ENCODE peak calls at places on chromosomes 12 and 14, in eight cellular contexts. W, B, L, J, V, X, P and G are unnamed samples.

GRCh38 chr12:106289196-106289681 is 13.3 kb upstream of the TCP11L2 start:
- DNase-seq in W (no peak), B (no peak), L (no peak), J (no peak), V (no peak), X (no peak), P (no peak), G (no peak)

GRCh38 chr14:65102441-65103149 is at the start of gene MAX:
- DNase-seq in W (peak; percentile 96), B (peak; percentile 99), L (peak; percentile 99), J (peak; percentile 100), V (peak; percentile 99), X (peak; percentile 96), P (peak; percentile 99), G (peak; percentile 81)

GRCh38 chr14:29663281-29663801 is 264.3 kb downstream of the PRKD1 start:
- DNase-seq in W (peak; percentile 13), B (peak; percentile 90), L (no peak), J (no peak), V (no peak), X (no peak), P (no peak), G (no peak)

GRCh38 chr14:101980700-101981099 is 16.3 kb downstream of the DYNC1H1 start:
- DNase-seq in W (peak; percentile 63), B (no peak), L (no peak), J (no peak), V (peak; percentile 72), X (no peak), P (peak; percentile 90), G (no peak)

GRCh38 chr14:77882631-77883030 is 82.7 kb downstream of the ADCK1 start:
- DNase-seq in W (no peak), B (peak; percentile 34), L (no peak), J (no peak), V (peak; percentile 21), X (no peak), P (no peak), G (no peak)

GRCh38 chr12:56020437-56021189 is at the start of gene IKZF4:
- DNase-seq in W (peak; percentile 94), B (peak; percentile 89), L (peak; percentile 72), J (no peak), V (peak; percentile 67), X (no peak), P (no peak), G (peak; percentile 79)

GRCh38 chr12:68011882-68012207 is 22.6 kb downstream of the IFNG-AS1 start:
- DNase-seq in W (no peak), B (peak; percentile 34), L (no peak), J (no peak), V (no peak), X (no peak), P (no peak), G (no peak)

GRCh38 chr12:72610854-72611358 is 338.7 kb downstream of the TRHDE start:
- DNase-seq in W (no peak), B (peak; percentile 29), L (no peak), J (no peak), V (no peak), X (no peak), P (no peak), G (no peak)

GRCh38 chr14:105941226-105942166 is 415.1 kb downstream of the TMEM121 start:
- DNase-seq in W (no peak), B (no peak), L (no peak), J (no peak), V (no peak), X (no peak), P (no peak), G (no peak)

GRCh38 chr12:82414926-82415325 is 56.6 kb downstream of the METTL25 start:
- DNase-seq in W (no peak), B (no peak), L (no peak), J (no peak), V (no peak), X (no peak), P (peak; percentile 17), G (no peak)

GRCh38 chr12:131065279-131065678 is 111.6 kb downstream of the ADGRD1 start:
- DNase-seq in W (no peak), B (no peak), L (no peak), J (no peak), V (peak; percentile 33), X (no peak), P (no peak), G (no peak)

DNA sequence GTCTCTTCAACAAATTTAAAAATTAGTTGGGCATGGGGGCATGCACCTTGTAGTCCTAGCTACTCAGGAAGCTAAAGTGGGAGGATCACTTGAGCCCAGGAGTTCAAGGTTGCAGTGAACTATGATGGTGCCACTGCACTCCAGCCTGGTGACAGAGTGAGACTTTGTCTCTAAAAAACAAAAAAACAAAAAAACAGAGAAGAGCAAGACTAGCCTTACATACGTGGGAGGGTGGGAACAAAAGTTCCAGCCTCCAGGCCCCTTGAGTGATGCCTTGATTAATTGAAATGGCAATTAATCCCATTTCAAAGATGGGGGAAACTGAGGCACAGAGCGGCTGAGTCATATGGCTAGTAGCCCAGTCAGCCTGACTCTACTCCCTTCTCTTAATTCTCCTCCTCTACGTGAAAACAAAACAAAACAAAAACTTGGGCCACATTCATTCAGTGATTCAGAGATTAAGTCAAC is 3.3 kb upstream of the FAM222A start:
- DNase-seq in W (no peak), B (no peak), L (no peak), J (no peak), V (no peak), X (no peak), P (no peak), G (no peak)
- H3K27me3 ChIP-seq in W (no peaks in the 10 kb centered on the region), B (no peaks in the 10 kb centered on the region), L (no peaks in the 10 kb centered on the region), J (peaks cover 13% of the 10 kb centered on the region), V (no peaks in the 10 kb centered on the region), X (no peaks in the 10 kb centered on the region), P (peaks cover 21% of the 10 kb centered on the region), G (peaks cover 14% of the 10 kb centered on the region)

GRCh38 chr12:89840162-89840922 is 131.7 kb upstream of the ATP2B1 start:
- DNase-seq in W (no peak), B (no peak), L (no peak), J (no peak), V (no peak), X (no peak), P (no peak), G (peak; percentile 57)

GRCh38 chr12:89836026-89836425 is 127.4 kb upstream of the ATP2B1 start:
- DNase-seq in W (no peak), B (peak; percentile 45), L (no peak), J (no peak), V (no peak), X (no peak), P (no peak), G (no peak)

GRCh38 chr12:89844539-89844938 is 135.9 kb upstream of the ATP2B1 start:
- DNase-seq in W (no peak), B (no peak), L (no peak), J (no peak), V (no peak), X (no peak), P (no peak), G (no peak)

GRCh38 chr12:89838846-89839245 is 130.2 kb upstream of the ATP2B1 start:
- DNase-seq in W (no peak), B (no peak), L (no peak), J (no peak), V (no peak), X (no peak), P (no peak), G (no peak)

GRCh38 chr12:89839427-89839826 is 130.8 kb upstream of the ATP2B1 start:
- DNase-seq in W (no peak), B (no peak), L (no peak), J (no peak), V (no peak), X (no peak), P (no peak), G (no peak)
- H3K27me3 ChIP-seq in W (no peaks in the 10 kb centered on the region), B (no peaks in the 10 kb centered on the region), L (no peaks in the 10 kb centered on the region), J (no peaks in the 10 kb centered on the region), V (no peaks in the 10 kb centered on the region), X (no peaks in the 10 kb centered on the region), P (no peaks in the 10 kb centered on the region), G (no peaks in the 10 kb centered on the region)

GRCh38 chr12:108449478-108449877 is 65.6 kb upstream of the FICD start:
- DNase-seq in W (no peak), B (peak; percentile 13), L (no peak), J (no peak), V (no peak), X (no peak), P (no peak), G (no peak)
- H3K27me3 ChIP-seq in W (no peaks in the 10 kb centered on the region), B (no peaks in the 10 kb centered on the region), L (no peaks in the 10 kb centered on the region), J (no peaks in the 10 kb centered on the region), V (no peaks in the 10 kb centered on the region), X (no peaks in the 10 kb centered on the region), P (no peaks in the 10 kb centered on the region), G (peaks cover 5% of the 10 kb centered on the region)

DNA sequence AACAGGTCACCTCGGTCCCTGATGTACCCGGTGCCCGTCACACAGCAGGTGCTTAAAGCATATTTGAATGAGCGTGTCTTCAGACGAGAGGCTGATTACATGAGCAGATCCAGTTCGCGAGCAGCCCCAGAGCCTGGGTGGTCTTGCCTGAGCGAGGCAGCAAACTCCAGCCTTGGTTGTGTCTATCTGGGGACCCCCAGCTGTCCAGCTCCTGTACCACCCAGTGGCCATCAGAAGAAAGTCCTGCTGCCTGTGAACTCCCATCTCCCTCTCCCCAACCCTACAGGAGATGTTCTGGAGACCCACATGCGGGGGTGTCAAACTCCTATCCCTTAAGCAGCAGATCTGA is 174.2 kb downstream of the PHETA1 start:
- DNase-seq in W (no peak), B (no peak), L (no peak), J (no peak), V (no peak), X (no peak), P (no peak), G (no peak)
- H3K27me3 ChIP-seq in W (no peaks in the 10 kb centered on the region), B (no peaks in the 10 kb centered on the region), L (no peaks in the 10 kb centered on the region), J (no peaks in the 10 kb centered on the region), V (peaks cover 5% of the 10 kb centered on the region), X (no peaks in the 10 kb centered on the region), P (no peaks in the 10 kb centered on the region), G (no peaks in the 10 kb centered on the region)

GRCh38 chr12:1633459-1633858 is 4.4 kb downstream of the WNT5B start:
- DNase-seq in W (no peak), B (peak; percentile 83), L (no peak), J (no peak), V (no peak), X (no peak), P (no peak), G (peak; percentile 70)

GRCh38 chr12:1634149-1634548 is 5.1 kb downstream of the WNT5B start:
- DNase-seq in W (no peak), B (no peak), L (no peak), J (no peak), V (no peak), X (no peak), P (no peak), G (no peak)

GRCh38 chr12:1630827-1631591 is 2.0 kb downstream of the WNT5B start:
- DNase-seq in W (peak; percentile 34), B (peak; percentile 80), L (peak; percentile 61), J (no peak), V (peak; percentile 50), X (no peak), P (no peak), G (no peak)

GRCh38 chr12:1634590-1635191 is 5.7 kb downstream of the WNT5B start:
- DNase-seq in W (peak; percentile 77), B (peak; percentile 88), L (peak; percentile 79), J (peak; percentile 40), V (peak; percentile 90), X (peak; percentile 40), P (peak; percentile 65), G (peak; percentile 64)

GRCh38 chr12:1632702-1633101 is 3.7 kb downstream of the WNT5B start:
- DNase-seq in W (no peak), B (no peak), L (no peak), J (no peak), V (peak; percentile 51), X (no peak), P (no peak), G (no peak)
- H3K27me3 ChIP-seq in W (no peaks in the 10 kb centered on the region), B (no peaks in the 10 kb centered on the region), L (no peaks in the 10 kb centered on the region), J (peaks cover 27% of the 10 kb centered on the region), V (peaks cover 17% of the 10 kb centered on the region), X (peaks cover 23% of the 10 kb centered on the region), P (peaks cover 57% of the 10 kb centered on the region), G (peaks cover 7% of the 10 kb centered on the region)